ENCODE peak calls at places on chromosomes 11 and 22, in five cellular contexts. N is neural progenitor cell, D is H1, G is upper lobe of right lung, I is stomach. F is an unnamed sample.
A peak's percentile ranks its signal among the peaks of the same experiment; 100 is the strongest.

GRCh38 chr11:44277097-44278090 is 32.5 kb downstream of the ALX4 start:
- DNase-seq in I (no peak), D (no peak), N (no peak), G (peak; percentile 44), F (no peak)

GRCh38 chr11:118792642-118793124 is 1.7 kb upstream of the DDX6 start:
- DNase-seq in I (peak; percentile 68), G (no peak), N (peak; percentile 91), D (peak; percentile 86), F (peak; percentile 53)

GRCh38 chr11:111819161-111820058 is 52.0 kb downstream of the ALG9 start:
- DNase-seq in G (no peak), N (no peak), D (no peak), I (peak; percentile 65), F (peak; percentile 94)

GRCh38 chr11:85948884-85949283 is 93.7 kb downstream of the CCDC83 start:
- DNase-seq in D (no peak), N (no peak), G (no peak), I (no peak), F (no peak)

GRCh38 chr11:13776134-13776815 is 107.8 kb downstream of the FAR1 start:
- DNase-seq in N (peak; percentile 40), D (no peak), G (no peak), I (no peak), F (no peak)

GRCh38 chr11:131745405-131745804 is 375.0 kb downstream of the NTM start:
- DNase-seq in G (no peak), D (no peak), N (no peak), I (no peak), F (no peak)

GRCh38 chr22:48925450-48925849 is 902.2 kb downstream of the BRD1 start:
- DNase-seq in D (no peak), G (no peak), N (no peak), I (no peak), F (no peak)

GRCh38 chr22:41923595-41924276 is 2.9 kb downstream of the TNFRSF13C start:
- DNase-seq in I (no peak), D (no peak), G (no peak), N (no peak), F (no peak)

GRCh38 chr11:12163181-12163841 is 52.9 kb downstream of the MICAL2 start:
- DNase-seq in D (no peak), N (no peak), G (peak; percentile 55), I (no peak), F (peak; percentile 71)

GRCh38 chr11:111423250-111423615 is 44.2 kb upstream of the POU2AF1 start:
- DNase-seq in I (no peak), D (no peak), N (no peak), G (no peak), F (no peak)

GRCh38 chr11:96393753-96394348 is 4.0 kb downstream of the JRKL start:
- DNase-seq in D (no peak), I (no peak), N (peak; percentile 25), G (no peak), F (no peak)

GRCh38 chr22:35838849-35839646 is 121.4 kb downstream of the APOL5 start:
- DNase-seq in N (peak; percentile 68), I (no peak), D (no peak), G (no peak), F (no peak)

GRCh38 chr22:26298605-26299310 is 129.5 kb downstream of the SEZ6L start:
- DNase-seq in I (no peak), N (no peak), G (no peak), D (no peak), F (no peak)

GRCh38 chr11:87425943-87426342 is 388.2 kb downstream of the TMEM135 start:
- DNase-seq in G (no peak), I (no peak), D (peak; percentile 10), N (no peak), F (peak; percentile 45)

GRCh38 chr22:20466659-20467379 is 28.8 kb downstream of the KLHL22 start:
- DNase-seq in D (no peak), G (no peak), I (no peak), N (no peak), F (no peak)

GRCh38 chr22:20463324-20464095 is 25.9 kb upstream of the SCARF2 start:
- DNase-seq in D (no peak), I (no peak), G (peak; percentile 19), N (no peak), F (no peak)

GRCh38 chr22:20465759-20466077 is 28.1 kb upstream of the SCARF2 start:
- DNase-seq in I (no peak), G (no peak), N (no peak), D (no peak), F (no peak)

GRCh38 chr22:20464912-20465758 is 27.5 kb upstream of the SCARF2 start:
- DNase-seq in I (no peak), D (no peak), G (peak; percentile 51), N (no peak), F (no peak)

GRCh38 chr22:20464096-20464614 is 26.5 kb upstream of the SCARF2 start:
- DNase-seq in I (no peak), G (peak; percentile 46), N (no peak), D (no peak), F (no peak)
- H3K36me3 ChIP-seq in I (peaks cover 46% of the 10 kb centered on the region), G (peaks cover 18% of the 10 kb centered on the region), N (no peaks in the 10 kb centered on the region), D (no peaks in the 10 kb centered on the region), F (peaks cover 18% of the 10 kb centered on the region)

GRCh38 chr22:39472570-39473556 is 16.1 kb downstream of the MGAT3 start:
- DNase-seq in G (peak; percentile 78), D (no peak), N (no peak), I (peak; percentile 72), F (no peak)
- H3K4me3 ChIP-seq in G (peak overlapping the region; percentile 10), D (no peak overlapping the region), N (no peak overlapping the region), I (peak overlapping the region; percentile 2), F (no peak overlapping the region)

GRCh38 chr11:61911124-61911700 is 6.2 kb downstream of the RAB3IL1 start:
- DNase-seq in D (no peak), N (no peak), G (no peak), I (no peak), F (no peak)
- H3K36me3 ChIP-seq in D (no peaks in the 10 kb centered on the region), N (no peaks in the 10 kb centered on the region), G (no peaks in the 10 kb centered on the region), I (peaks cover 14% of the 10 kb centered on the region), F (peaks cover 6% of the 10 kb centered on the region)

DNA sequence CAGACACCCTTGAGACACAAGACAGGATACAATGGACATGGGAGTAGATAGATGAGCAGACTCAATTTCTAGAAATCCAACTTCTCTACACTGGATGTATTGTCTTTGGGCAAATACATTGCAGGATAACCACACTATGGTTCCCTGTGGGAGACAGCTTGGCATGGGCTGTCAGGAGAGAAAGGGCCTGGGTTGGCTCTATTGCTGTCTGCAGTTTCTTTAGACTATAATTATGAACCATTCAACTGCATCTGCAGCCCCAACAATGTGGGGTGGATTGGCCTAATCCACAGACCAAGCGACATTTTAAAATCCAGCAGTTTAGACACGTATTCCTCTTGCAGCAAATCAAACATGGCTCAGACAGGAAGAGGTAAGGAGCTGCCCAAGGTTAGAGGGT is 60.3 kb downstream of the ETS1 start:
- DNase-seq in D (no peak), G (no peak), I (no peak), N (no peak), F (no peak)
- H3K4me3 ChIP-seq in D (no peak overlapping the region), G (no peak overlapping the region), I (no peak overlapping the region), N (no peak overlapping the region), F (no peak overlapping the region)

GRCh38 chr22:29342177-29342576 is 26.7 kb upstream of the RASL10A start:
- DNase-seq in I (no peak), N (no peak), G (no peak), D (no peak), F (no peak)
- H3K36me3 ChIP-seq in I (peaks cover 98% of the 10 kb centered on the region), N (no peaks in the 10 kb centered on the region), G (peaks cover 78% of the 10 kb centered on the region), D (peaks cover 40% of the 10 kb centered on the region), F (peaks cover 24% of the 10 kb centered on the region)